ENCODE peak calls at places on chromosomes 3 and 15, in seven cellular contexts. D is foreskin fibroblast, A is osteocyte, Z is HCT116, U is AG10803, W is cardiac muscle cell, N is body of pancreas. F is an unnamed sample.

GRCh38 chr3:6825527-6825926 is 35.4 kb upstream of the GRM7 start:
- DNase-seq in D (no peak), W (no peak), N (no peak), Z (no peak), A (no peak), U (no peak), F (no peak)

GRCh38 chr3:50138266-50139230 is 16.6 kb upstream of the SEMA3F start:
- DNase-seq in W (no peak), Z (no peak), N (no peak), A (no peak), D (peak; percentile 57), U (no peak), F (no peak)

GRCh38 chr3:100209948-100210776 is 50.6 kb upstream of the TBC1D23 start:
- DNase-seq in U (peak; percentile 51), A (no peak), W (no peak), D (peak; percentile 65), Z (no peak), N (no peak), F (no peak)

GRCh38 chr15:63752075-63752684 is 81.6 kb downstream of the HERC1 start:
- DNase-seq in U (peak; percentile 58), W (peak; percentile 57), A (no peak), Z (peak; percentile 60), D (peak; percentile 76), N (peak; percentile 44), F (peak; percentile 61)

GRCh38 chr3:43190682-43191081 is 84.8 kb upstream of the POMGNT2 start:
- DNase-seq in D (peak; percentile 82), W (no peak), U (peak; percentile 87), N (no peak), A (no peak), Z (no peak), F (no peak)

GRCh38 chr3:50316657-50317242 is 5.8 kb downstream of the HYAL2 start:
- DNase-seq in N (no peak), U (no peak), A (no peak), Z (peak; percentile 93), D (no peak), W (no peak), F (peak; percentile 96)

GRCh38 chr15:79922512-79923067 is 25.8 kb upstream of the MTHFS start:
- DNase-seq in D (no peak), Z (no peak), N (no peak), W (no peak), U (no peak), A (no peak), F (no peak)

GRCh38 chr3:8765528-8765927 is 3.9 kb downstream of the OXTR start:
- DNase-seq in A (peak; percentile 49), D (no peak), Z (no peak), W (no peak), U (no peak), N (no peak), F (no peak)

GRCh38 chr15:73982251-73982962 is 9.7 kb downstream of the STOML1 start:
- DNase-seq in N (peak; percentile 56), D (peak; percentile 98), A (no peak), W (no peak), U (peak; percentile 96), Z (no peak), F (peak; percentile 75)

GRCh38 chr15:74218172-74218885 is 15.7 kb upstream of the STRA6 start:
- DNase-seq in W (no peak), N (no peak), Z (no peak), D (no peak), U (no peak), A (no peak), F (no peak)

GRCh38 chr3:13620281-13620680 is 71.4 kb downstream of the FBLN2 start:
- DNase-seq in W (no peak), U (no peak), D (no peak), Z (no peak), N (no peak), A (no peak), F (no peak)

GRCh38 chr3:13620776-13621365 is 71.9 kb downstream of the FBLN2 start:
- DNase-seq in A (no peak), W (no peak), Z (no peak), U (no peak), N (no peak), D (no peak), F (no peak)

GRCh38 chr3:13623101-13623654 is 74.3 kb downstream of the FBLN2 start:
- DNase-seq in W (peak; percentile 27), A (no peak), Z (no peak), D (no peak), U (peak; percentile 9), N (no peak), F (no peak)

GRCh38 chr3:13622356-13622755 is 73.4 kb downstream of the FBLN2 start:
- DNase-seq in N (no peak), A (no peak), W (no peak), Z (no peak), U (no peak), D (no peak), F (no peak)

DNA sequence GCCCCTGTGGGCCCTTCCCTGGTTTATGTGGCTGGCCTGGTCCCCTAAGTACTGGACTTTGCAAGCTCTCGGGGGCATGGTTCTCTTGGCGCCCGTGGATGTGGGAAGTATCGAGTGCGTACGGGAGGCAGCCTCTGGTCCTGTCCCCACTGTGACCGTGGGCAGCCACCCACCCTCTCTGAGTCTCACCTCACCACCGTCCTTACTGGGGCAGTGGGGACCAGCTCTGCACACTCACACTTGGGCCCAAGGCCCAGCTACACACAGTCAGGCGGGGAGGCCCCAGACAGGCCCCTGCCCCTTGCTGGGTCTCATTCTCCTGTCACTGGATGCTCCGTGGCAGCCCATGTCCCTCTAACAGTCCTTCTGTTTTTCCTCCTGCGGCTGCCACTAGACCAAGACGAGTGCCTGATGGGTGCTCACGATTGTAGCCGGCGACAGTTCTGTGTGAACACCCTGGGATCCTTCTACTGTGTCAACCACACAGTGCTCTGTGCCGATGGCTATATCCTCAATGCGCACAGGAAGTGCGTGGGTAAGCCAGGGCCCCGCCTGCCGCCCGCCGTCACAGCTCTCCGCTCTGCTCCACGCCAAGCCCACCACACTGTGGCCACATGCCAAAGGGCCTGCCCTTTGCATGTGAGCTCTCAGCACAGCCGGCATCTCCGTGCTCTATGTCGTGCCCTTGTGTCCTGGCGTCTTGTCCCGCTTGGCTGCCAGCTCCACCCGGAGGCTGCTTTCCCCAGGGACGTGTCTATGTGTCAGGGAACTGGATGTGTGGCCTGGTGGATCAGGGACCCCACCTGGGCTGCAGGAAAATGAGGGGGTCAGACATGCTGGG is 72.7 kb downstream of the FBLN2 start:
- DNase-seq in D (peak; percentile 18), N (no peak), A (no peak), W (no peak), Z (no peak), U (peak; percentile 6), F (no peak)
- TF ChIP-seq CTCF in D (no peak), N (no peak), A (no peak), W (no peak), Z (no peak), U (no peak), F (no peak)

GRCh38 chr3:160951677-160952487 is 153.3 kb downstream of the B3GALNT1 start:
- DNase-seq in D (no peak), A (no peak), Z (no peak), N (no peak), U (no peak), W (no peak), F (no peak)

GRCh38 chr3:160950954-160951353 is 154.2 kb downstream of the B3GALNT1 start:
- DNase-seq in A (no peak), Z (no peak), W (no peak), U (no peak), D (no peak), N (no peak), F (no peak)

GRCh38 chr3:160953681-160954080 is 151.5 kb downstream of the B3GALNT1 start:
- DNase-seq in N (no peak), A (no peak), D (no peak), Z (no peak), W (no peak), U (no peak), F (no peak)

DNA sequence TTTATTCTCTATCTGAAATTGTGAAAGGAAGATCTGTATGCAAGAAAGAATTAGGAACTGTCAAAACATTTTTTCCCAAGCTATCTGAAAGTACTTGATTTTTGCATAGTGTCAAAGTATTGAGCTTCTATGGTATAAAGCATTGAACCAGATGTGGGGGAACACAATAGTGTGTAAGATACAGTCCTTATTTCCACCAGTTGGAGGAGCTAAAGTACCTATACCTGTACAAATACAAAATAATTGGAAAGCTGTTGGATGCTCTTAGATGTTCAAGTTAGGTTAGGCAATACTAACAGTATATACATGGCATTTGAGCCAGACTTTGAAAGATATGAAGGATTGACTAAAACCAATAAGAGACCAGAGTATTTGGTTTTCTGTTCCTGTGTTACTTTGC is 148.4 kb downstream of the B3GALNT1 start:
- DNase-seq in W (peak; percentile 12), N (no peak), A (no peak), U (peak; percentile 24), D (peak; percentile 55), Z (no peak), F (no peak)
- TF ChIP-seq CTCF in W (peak; percentile 42), N (no peak), A (peak; percentile 33), U (peak; percentile 43), D (peak; percentile 18), Z (peak; percentile 26), F (peak; percentile 52)

DNA sequence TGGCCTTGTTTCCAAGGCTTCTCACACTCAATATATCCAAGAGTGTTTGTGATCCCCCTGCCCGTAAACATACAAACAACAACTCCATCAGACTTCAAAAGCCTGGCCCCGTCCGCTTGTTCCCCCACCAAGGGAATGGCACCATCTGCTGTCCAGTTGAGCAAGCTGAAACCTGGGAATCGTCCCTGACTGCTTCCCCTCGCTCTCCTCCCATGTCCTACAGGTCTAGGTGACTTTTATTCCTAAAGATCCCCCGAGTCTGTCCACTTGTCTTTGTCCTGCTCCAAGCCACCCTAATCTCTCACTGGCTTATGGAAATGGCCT is 27.9 kb upstream of the FAM174B start:
- DNase-seq in A (no peak), U (peak; percentile 22), D (no peak), W (peak; percentile 55), Z (no peak), N (peak; percentile 65), F (peak; percentile 48)
- TF ChIP-seq CTCF in A (peak; percentile 72), U (peak; percentile 32), D (no peak), W (peak; percentile 75), Z (peak; percentile 30), N (peak; percentile 60), F (peak; percentile 26)

GRCh38 chr3:23479026-23479425 is 275.9 kb downstream of the UBE2E2 start:
- DNase-seq in Z (no peak), N (no peak), D (peak; percentile 23), A (no peak), U (no peak), W (no peak), F (no peak)

GRCh38 chr3:23481660-23482278 is 278.6 kb downstream of the UBE2E2 start:
- DNase-seq in W (no peak), D (no peak), U (no peak), Z (no peak), A (no peak), N (no peak), F (no peak)

GRCh38 chr3:23480981-23481380 is 277.9 kb downstream of the UBE2E2 start:
- DNase-seq in A (no peak), D (no peak), W (no peak), Z (no peak), N (no peak), U (no peak), F (no peak)

GRCh38 chr3:23479615-23480323 is 276.6 kb downstream of the UBE2E2 start:
- DNase-seq in W (no peak), Z (no peak), A (no peak), D (no peak), N (no peak), U (no peak), F (no peak)

DNA sequence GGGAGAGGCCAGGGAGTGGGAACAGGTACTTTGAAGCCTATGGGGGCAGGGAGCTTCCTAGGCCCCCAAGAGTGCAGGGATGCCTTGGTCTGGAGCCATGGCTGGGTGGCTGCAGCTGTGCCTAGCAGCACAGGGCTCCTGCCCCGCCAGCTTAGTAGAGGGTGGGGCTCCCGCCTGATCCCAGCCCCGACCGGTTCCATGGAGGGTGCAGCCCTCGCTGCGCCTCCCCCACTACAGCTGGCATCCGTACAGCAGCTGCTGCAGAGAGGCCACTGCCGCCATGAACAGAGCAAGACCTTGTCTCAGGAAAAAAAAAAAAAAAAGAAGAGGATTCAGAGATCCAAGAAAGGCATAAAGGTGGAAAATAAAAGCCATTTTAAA is 277.2 kb downstream of the UBE2E2 start:
- DNase-seq in U (no peak), W (no peak), D (no peak), N (no peak), Z (no peak), A (no peak), F (no peak)
- TF ChIP-seq CTCF in U (no peak), W (no peak), D (no peak), N (no peak), Z (no peak), A (no peak), F (no peak)